ENCODE peak calls at places on chromosomes 6 and 20, in ten cellular contexts. M, F, N, L, J, X, D, Y, E and Z are unnamed samples.

GRCh38 chr6:149208071-149208670 is 109.3 kb upstream of the TAB2 start:
- DNase-seq in X (no peak), M (no peak), D (no peak), L (no peak), J (no peak), F (no peak), N (no peak), E (no peak), Y (no peak), Z (no peak)

GRCh38 chr20:50695144-50695872 is 4.0 kb upstream of the RIPOR3 start:
- DNase-seq in J (no peak), E (no peak), N (no peak), Y (peak), L (no peak), D (no peak), M (no peak), F (no peak), X (no peak), Z (no peak)

GRCh38 chr6:4459032-4459431 is 317.2 kb upstream of the CDYL start:
- DNase-seq in J (peak), D (no peak), X (no peak), E (no peak), L (peak), F (no peak), M (peak), N (peak), Y (peak), Z (no peak)

GRCh38 chr20:32975698-32976674 is 28.2 kb downstream of the SUN5 start:
- DNase-seq in J (no peak), M (no peak), F (no peak), X (no peak), N (no peak), Y (no peak), D (peak), E (no peak), L (no peak), Z (peak)

GRCh38 chr20:57459278-57459677 is 65.7 kb downstream of the CTCFL start:
- DNase-seq in Y (no peak), L (no peak), E (no peak), M (no peak), X (no peak), N (no peak), F (no peak), D (no peak), J (no peak), Z (no peak)

GRCh38 chr6:27091661-27092315 is 155.7 kb upstream of the PRSS16 start:
- DNase-seq in J (peak), Y (peak), E (peak), M (peak), L (peak), D (peak), X (no peak), F (peak), N (peak), Z (no peak)

GRCh38 chr20:51087306-51087705 is 64.4 kb upstream of the KCNG1 start:
- DNase-seq in M (no peak), D (no peak), L (no peak), J (peak), N (no peak), E (no peak), X (no peak), Y (no peak), F (no peak), Z (no peak)

GRCh38 chr20:44471481-44471882 is 4.2 kb upstream of the TTPAL start:
- DNase-seq in N (peak), J (peak), X (no peak), M (no peak), D (no peak), Y (peak), F (no peak), E (peak), L (peak), Z (no peak)

GRCh38 chr6:90835584-90836212 is 248.8 kb upstream of the MAP3K7 start:
- DNase-seq in X (no peak), N (no peak), Y (no peak), F (no peak), D (no peak), E (no peak), M (no peak), L (no peak), J (no peak), Z (no peak)

GRCh38 chr6:118186676-118187567 is 279.9 kb downstream of the SLC35F1 start:
- DNase-seq in D (no peak), X (no peak), J (peak), M (no peak), E (no peak), Y (peak), F (no peak), N (no peak), L (no peak), Z (no peak)

GRCh38 chr6:165806126-165806810 is 143.2 kb upstream of the PDE10A start:
- DNase-seq in Y (no peak), E (no peak), F (no peak), J (no peak), N (no peak), L (no peak), X (no peak), M (no peak), D (no peak), Z (no peak)

GRCh38 chr6:15996030-15996429 is 132.9 kb upstream of the MYLIP start:
- DNase-seq in F (no peak), L (no peak), X (no peak), J (peak), Y (peak), M (no peak), D (no peak), N (peak), E (no peak), Z (no peak)

GRCh38 chr6:21769405-21769851 is 175.9 kb downstream of the SOX4 start:
- DNase-seq in Y (peak), D (peak), N (peak), F (no peak), J (peak), X (no peak), L (peak), E (peak), M (no peak), Z (no peak)

GRCh38 chr6:170210651-170211403 is 80.1 kb downstream of the DLL1 start:
- DNase-seq in J (no peak), F (no peak), Y (no peak), M (peak), E (no peak), N (no peak), D (no peak), L (no peak), X (peak), Z (peak)

GRCh38 chr20:48945840-48946514 is 24.5 kb downstream of the ARFGEF2 start:
- DNase-seq in M (no peak), D (no peak), E (no peak), X (peak), Y (peak), F (no peak), J (peak), N (peak), L (peak), Z (no peak)

GRCh38 chr20:58239216-58239615 is 10.8 kb upstream of the ANKRD60 start:
- DNase-seq in L (no peak), Y (no peak), E (no peak), X (no peak), F (no peak), J (peak), D (no peak), N (no peak), M (no peak), Z (no peak)

GRCh38 chr6:31791324-31792089 is 4.0 kb downstream of the VARS1 start:
- DNase-seq in J (peak), N (peak), M (peak), L (peak), F (peak), X (no peak), Y (peak), D (peak), E (peak), Z (no peak)

GRCh38 chr6:34922177-34922663 is 33.2 kb downstream of the ANKS1A start:
- DNase-seq in M (no peak), X (no peak), J (peak), D (no peak), F (peak), L (peak), E (no peak), N (peak), Y (peak), Z (no peak)

GRCh38 chr6:108988291-108988690 is 106.4 kb downstream of the SESN1 start:
- DNase-seq in M (no peak), F (no peak), J (peak), D (no peak), Y (no peak), X (no peak), E (no peak), N (no peak), L (no peak), Z (no peak)

GRCh38 chr6:7684843-7685242 is 41.1 kb upstream of the BMP6 start:
- DNase-seq in J (no peak), Y (no peak), N (no peak), D (peak), E (no peak), X (no peak), F (no peak), M (no peak), L (no peak), Z (no peak)

GRCh38 chr20:41171736-41172295 is 34.5 kb downstream of the PLCG1 start:
- DNase-seq in J (no peak), E (no peak), M (no peak), X (peak), F (no peak), D (no peak), Y (no peak), L (no peak), N (no peak), Z (peak)

GRCh38 chr20:46255440-46256104 is 52.7 kb downstream of the CDH22 start:
- DNase-seq in L (peak), M (peak), Y (peak), X (peak), N (peak), F (no peak), E (peak), J (peak), D (no peak), Z (no peak)

GRCh38 chr6:137661601-137662000 is 167.4 kb upstream of the OLIG3 start:
- DNase-seq in Y (peak), M (peak), N (peak), L (no peak), F (peak), J (peak), X (no peak), E (no peak), D (peak), Z (no peak)
- TF ChIP-seq CTCF in Y (peak), M (no peak), N (peak), L (peak), F (peak), J (peak), X (peak), E (peak), D (no peak), Z (peak)

GRCh38 chr6:144993870-144994269 is 708.7 kb downstream of the UTRN start:
- DNase-seq in E (peak), F (no peak), D (no peak), Y (peak), X (no peak), L (peak), M (no peak), N (no peak), J (peak), Z (no peak)

GRCh38 chr6:144999127-144999526 is 714.0 kb downstream of the UTRN start:
- DNase-seq in E (no peak), J (no peak), N (no peak), M (no peak), D (no peak), Y (no peak), L (no peak), X (no peak), F (no peak), Z (no peak)
- TF ChIP-seq CTCF in E (no peak), J (peak), N (no peak), M (no peak), D (no peak), Y (no peak), L (no peak), X (no peak), F (no peak), Z (peak)

DNA sequence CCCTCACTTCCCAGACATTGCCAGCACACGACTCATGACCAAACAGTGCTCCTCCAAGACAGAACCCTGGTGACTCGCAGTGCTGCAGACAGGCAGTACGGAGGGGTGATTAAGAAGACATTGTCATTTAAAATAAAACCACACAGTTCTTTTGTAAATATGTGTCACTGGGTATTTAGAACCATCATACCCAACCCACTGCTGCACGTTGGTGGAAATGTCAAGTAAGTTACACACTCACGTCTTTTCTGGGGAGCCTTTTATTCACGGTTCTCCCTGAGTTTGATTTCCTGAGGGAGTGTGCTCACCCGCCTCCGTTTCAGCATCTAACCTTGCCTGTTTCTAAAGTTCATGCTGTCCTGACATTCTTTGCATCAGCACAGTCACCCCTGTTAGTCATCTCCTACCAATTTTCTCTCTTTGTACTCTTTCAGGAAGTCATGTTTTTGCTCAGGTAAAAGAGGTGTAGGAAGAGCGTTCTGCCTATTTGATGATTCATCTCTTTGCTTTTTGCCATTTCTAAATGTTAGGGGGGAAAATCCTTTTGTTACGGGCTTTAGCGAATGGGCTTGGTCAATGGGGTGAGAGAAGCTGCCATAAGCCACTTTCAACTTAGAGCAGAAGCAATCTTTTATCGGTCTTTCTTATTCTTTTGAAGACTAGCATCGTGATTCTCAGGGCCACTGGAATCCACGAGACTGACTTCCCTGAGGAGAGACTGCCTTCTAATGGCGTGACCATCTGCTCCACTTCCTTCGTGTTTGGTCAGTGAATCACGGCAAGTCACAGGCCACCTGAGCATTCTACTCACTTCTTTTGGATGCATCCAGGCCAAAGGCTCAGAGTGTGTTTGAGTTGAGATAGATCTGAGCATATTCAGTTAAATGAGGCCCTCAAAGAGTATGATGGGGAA is 512.8 kb upstream of the JARID2 start:
- DNase-seq in J (peak), E (no peak), M (no peak), F (no peak), X (no peak), L (peak), D (no peak), N (peak), Y (peak), Z (no peak)
- TF ChIP-seq CTCF in J (no peak), E (no peak), M (no peak), F (no peak), X (no peak), L (no peak), D (no peak), N (no peak), Y (no peak), Z (no peak)

DNA sequence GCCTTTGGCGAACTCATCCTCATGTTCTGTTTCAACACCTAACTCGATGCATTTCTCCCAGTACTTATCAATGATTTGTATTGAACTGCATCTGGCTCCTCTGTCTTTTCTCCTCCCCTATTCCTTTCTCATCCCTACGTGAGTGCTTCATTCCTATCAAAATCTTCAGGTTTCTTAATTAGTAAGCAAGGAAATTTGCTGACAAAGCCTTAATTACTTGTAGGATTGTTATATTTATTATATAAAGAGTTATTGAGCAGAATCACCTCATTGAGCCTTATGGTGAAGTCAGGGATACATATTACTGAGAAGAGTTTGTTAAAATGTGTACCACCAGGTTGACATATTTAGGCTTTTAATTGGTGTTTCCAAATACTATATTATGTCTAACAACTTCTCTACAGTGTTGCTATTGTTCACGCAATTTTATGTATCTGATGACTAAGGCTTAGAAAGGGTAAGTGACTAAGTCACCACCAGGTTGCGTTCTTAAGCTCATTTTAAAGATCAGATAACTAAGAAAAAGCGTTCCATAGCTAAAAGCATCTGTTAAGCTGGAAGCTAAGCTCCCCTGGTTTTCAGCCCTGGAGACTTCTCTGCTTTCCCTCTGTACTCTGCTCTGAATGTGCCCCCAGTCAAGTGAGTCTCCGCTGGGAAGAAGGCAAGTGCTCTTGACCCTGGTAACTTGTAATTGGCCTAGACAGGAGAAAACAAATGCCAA is 18.9 kb downstream of the SCGN start:
- DNase-seq in J (no peak), L (no peak), X (no peak), N (no peak), M (no peak), F (no peak), D (no peak), Y (no peak), E (peak), Z (no peak)
- TF ChIP-seq CTCF in J (no peak), L (no peak), X (no peak), N (no peak), M (no peak), F (no peak), D (no peak), Y (no peak), E (no peak), Z (no peak)

DNA sequence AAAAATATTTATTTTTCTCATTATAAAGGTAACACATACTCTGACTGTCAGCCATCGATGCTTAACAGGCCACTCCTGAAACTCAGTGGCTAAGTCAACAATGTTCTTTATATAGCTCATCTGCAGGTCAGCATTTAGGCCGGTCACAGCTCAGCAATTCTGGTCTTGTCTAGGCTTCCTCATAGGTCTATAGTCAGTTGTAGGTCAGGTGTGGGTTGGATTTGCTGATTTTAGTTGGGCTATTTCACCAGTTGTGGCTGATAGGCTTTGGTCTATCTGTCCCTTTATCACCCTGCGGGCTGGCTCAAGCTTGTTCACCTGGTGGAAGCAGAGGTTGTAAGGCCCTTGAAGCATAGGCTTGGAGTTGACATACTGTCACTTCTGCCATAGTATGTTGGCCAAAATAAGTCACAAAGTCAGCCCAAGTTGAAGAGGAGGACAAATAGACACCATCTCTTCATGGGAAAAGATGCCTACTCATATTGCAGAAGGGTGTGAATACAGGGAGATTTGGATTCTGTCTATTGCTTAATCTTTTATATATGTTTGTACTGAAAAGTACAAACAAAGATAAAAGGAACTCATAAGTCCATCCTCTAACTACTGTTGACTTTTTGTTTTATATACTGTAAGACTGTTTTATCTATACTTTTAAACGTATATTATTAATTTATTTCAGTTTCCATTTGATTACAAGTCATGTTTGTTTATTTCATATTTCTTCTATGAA is 75.0 kb downstream of the BCKDHB start:
- DNase-seq in J (no peak), M (no peak), L (no peak), D (no peak), N (peak), Y (no peak), X (no peak), F (no peak), E (peak), Z (no peak)
- TF ChIP-seq CTCF in J (no peak), M (no peak), L (no peak), D (no peak), N (no peak), Y (no peak), X (no peak), F (no peak), E (no peak), Z (no peak)

GRCh38 chr20:25623736-25624499 is at the start of gene NANP:
- DNase-seq in N (peak), M (peak), E (peak), J (peak), L (peak), F (peak), X (peak), Y (peak), D (peak), Z (peak)
- TF ChIP-seq CTCF in N (no peak), M (no peak), E (no peak), J (peak), L (no peak), F (no peak), X (no peak), Y (no peak), D (no peak), Z (peak)

GRCh38 chr20:9616455-9616805 is 102.0 kb downstream of the LAMP5 start:
- DNase-seq in L (no peak), D (no peak), N (no peak), Y (no peak), M (no peak), J (no peak), F (no peak), E (no peak), X (no peak), Z (peak)

GRCh38 chr20:9615766-9616454 is 101.5 kb downstream of the LAMP5 start:
- DNase-seq in J (no peak), L (no peak), Y (no peak), X (no peak), F (peak), E (no peak), D (no peak), M (no peak), N (no peak), Z (peak)

GRCh38 chr20:9617062-9617461 is 102.7 kb downstream of the LAMP5 start:
- DNase-seq in M (peak), F (peak), Y (peak), X (peak), E (peak), N (peak), L (peak), J (peak), D (peak), Z (no peak)

GRCh38 chr20:9615118-9615517 is 100.7 kb downstream of the LAMP5 start:
- DNase-seq in M (no peak), J (no peak), L (no peak), N (no peak), E (no peak), Y (no peak), D (no peak), X (no peak), F (no peak), Z (no peak)

DNA sequence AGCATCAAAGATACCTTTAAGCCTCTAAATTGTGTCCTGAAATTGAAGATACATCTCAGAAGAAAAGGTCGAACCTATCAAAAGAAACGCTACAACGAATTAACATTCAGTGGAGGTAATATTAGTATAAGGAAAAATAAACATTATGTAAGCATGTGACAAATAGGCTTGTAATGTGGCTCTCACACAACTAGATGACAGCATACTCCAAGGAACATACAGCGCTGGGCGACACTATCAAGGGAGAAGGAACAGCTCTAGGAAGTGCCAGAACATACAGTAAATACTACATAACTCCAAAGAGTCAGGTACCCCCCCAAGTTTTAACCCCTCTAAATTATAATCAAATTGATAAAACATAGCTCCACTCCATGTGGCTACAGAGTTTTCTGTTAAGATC is 103.5 kb downstream of the LAMP5 start:
- DNase-seq in D (peak), E (peak), M (peak), X (no peak), F (no peak), N (peak), L (peak), J (peak), Y (peak), Z (no peak)
- TF ChIP-seq CTCF in D (no peak), E (peak), M (no peak), X (peak), F (peak), N (peak), L (peak), J (peak), Y (no peak), Z (peak)